ENCODE peak calls at places on chromosome 10, in four cellular contexts. V, S, H and P are unnamed samples.

GRCh38 chr10:56359837-56360236 is 1.2 kb downstream of the ZWINT start:
- DNase-seq in H (no peak), V (no peak), S (no peak), P (no peak)

GRCh38 chr10:6383099-6383812 is 180.5 kb downstream of the PFKFB3 start:
- DNase-seq in S (no peak), V (no peak), H (no peak), P (no peak)

GRCh38 chr10:57507788-57508187 is 759.9 kb downstream of the IPMK start:
- DNase-seq in H (no peak), V (no peak), S (no peak), P (no peak)

GRCh38 chr10:97140887-97141745 is 44.6 kb downstream of the SLIT1 start:
- DNase-seq in H (no peak), S (no peak), V (no peak), P (no peak)

GRCh38 chr10:131188494-131188893 is 123.0 kb downstream of the TCERG1L start:
- DNase-seq in H (no peak), S (no peak), V (no peak), P (no peak)

GRCh38 chr10:101961591-101962498 is 94.1 kb downstream of the ARMH3 start:
- DNase-seq in H (no peak), S (no peak), V (no peak), P (no peak)

GRCh38 chr10:131496351-131497052 is 185.0 kb upstream of the TCERG1L start:
- DNase-seq in H (no peak), S (no peak), V (no peak), P (no peak)

GRCh38 chr10:102595914-102596313 is 48.4 kb upstream of the TRIM8 start:
- DNase-seq in V (no peak), H (no peak), S (no peak), P (no peak)

GRCh38 chr10:75508239-75508813 is 76.9 kb downstream of the LRMDA start:
- DNase-seq in S (no peak), V (peak; percentile 10), H (no peak), P (no peak)

GRCh38 chr10:71773221-71773971 is at the start of gene VSIR:
- DNase-seq in S (peak; percentile 89), V (peak; percentile 82), H (peak; percentile 93), P (peak; percentile 97)

GRCh38 chr10:20855398-20856038 is 41.6 kb downstream of the NEBL start:
- DNase-seq in H (no peak), S (no peak), V (peak; percentile 36), P (no peak)

GRCh38 chr10:58275261-58275660 is 6.3 kb downstream of the CISD1 start:
- DNase-seq in V (no peak), H (no peak), S (no peak), P (no peak)

GRCh38 chr10:35470535-35470934 is 134.2 kb downstream of the CCNY start:
- DNase-seq in S (no peak), H (no peak), V (no peak), P (no peak)

GRCh38 chr10:2989292-2989947 is 77.9 kb upstream of the PFKP start:
- DNase-seq in H (no peak), V (no peak), S (no peak), P (no peak)

GRCh38 chr10:2990764-2991163 is 76.6 kb upstream of the PFKP start:
- DNase-seq in H (no peak), S (no peak), V (no peak), P (no peak)

GRCh38 chr10:2992401-2993198 is 74.7 kb upstream of the PFKP start:
- DNase-seq in V (no peak), S (no peak), H (no peak), P (no peak)

GRCh38 chr10:2994562-2994961 is 72.8 kb upstream of the PFKP start:
- DNase-seq in H (no peak), S (no peak), V (no peak), P (no peak)

DNA sequence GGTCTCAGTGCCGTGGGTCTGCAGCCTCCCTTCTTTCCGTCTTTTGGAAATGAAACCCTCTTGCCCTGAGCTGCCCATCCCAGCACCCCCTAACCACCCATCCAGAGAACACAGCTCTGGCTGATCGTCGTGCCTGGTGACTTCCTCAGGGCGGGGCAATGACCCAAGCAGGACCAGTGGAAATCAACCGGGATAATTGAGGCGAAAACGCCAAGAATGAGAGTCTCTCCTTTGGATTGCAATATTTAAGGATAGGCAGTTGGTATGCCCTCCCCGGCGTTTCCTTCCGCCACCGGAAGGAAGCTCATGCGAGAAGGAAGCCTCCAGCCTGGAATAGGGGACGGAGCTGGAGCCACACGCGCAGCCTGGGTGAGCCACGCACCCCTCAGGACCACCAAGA is 73.7 kb upstream of the PFKP start:
- DNase-seq in H (no peak), S (no peak), V (no peak), P (no peak)
- TF ChIP-seq CTCF in H (no peak), S (no peak), V (no peak), P (no peak)

GRCh38 chr10:68502846-68503245 is 24.5 kb downstream of the SLC25A16 start:
- DNase-seq in V (no peak), S (no peak), H (no peak), P (no peak)

GRCh38 chr10:68496072-68496471 is 24.3 kb upstream of the DNA2 start:
- DNase-seq in S (no peak), H (no peak), V (no peak), P (no peak)

GRCh38 chr10:68501691-68502090 is 25.6 kb downstream of the SLC25A16 start:
- DNase-seq in V (no peak), S (no peak), H (no peak), P (no peak)

GRCh38 chr10:68499544-68499943 is 27.8 kb upstream of the DNA2 start:
- DNase-seq in V (no peak), S (no peak), H (no peak), P (no peak)
- TF ChIP-seq CTCF in V (no peak), S (no peak), H (no peak), P (no peak)

DNA sequence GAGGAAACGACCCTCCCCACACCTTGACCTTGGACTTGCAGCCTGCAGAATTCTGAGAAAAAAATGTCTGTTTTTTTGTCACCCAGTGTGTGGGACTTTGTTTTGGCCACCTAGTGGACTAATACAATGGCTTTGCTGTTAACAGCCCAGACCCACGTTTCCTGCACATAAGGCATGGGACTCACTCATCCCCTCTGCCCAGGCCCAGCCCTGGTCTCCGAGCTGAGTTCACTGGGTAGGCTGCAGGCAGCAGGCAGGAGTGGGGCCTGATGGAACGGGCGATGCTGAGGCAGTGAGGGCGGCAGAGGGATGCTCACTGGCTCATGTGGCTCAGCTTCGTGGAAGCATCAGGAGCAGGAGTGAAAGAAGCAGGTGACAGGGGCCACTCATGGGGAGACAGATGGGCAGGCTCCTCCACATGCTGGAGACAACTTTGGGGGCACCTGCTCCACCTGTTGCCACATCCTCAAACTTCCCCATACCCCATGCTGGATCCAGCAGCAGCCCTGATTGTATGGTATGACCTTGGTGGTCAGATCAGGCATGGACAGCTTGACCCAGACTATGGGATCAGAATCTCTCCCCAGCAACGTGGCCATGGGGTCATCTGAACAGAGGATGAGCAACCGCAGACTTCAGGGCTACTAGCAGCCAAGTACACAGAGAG is 65.8 kb upstream of the ANTXRL start:
- DNase-seq in V (peak; percentile 18), H (peak; percentile 1), S (no peak), P (no peak)
- TF ChIP-seq CTCF in V (peak; percentile 27), H (no peak), S (no peak), P (no peak)

DNA sequence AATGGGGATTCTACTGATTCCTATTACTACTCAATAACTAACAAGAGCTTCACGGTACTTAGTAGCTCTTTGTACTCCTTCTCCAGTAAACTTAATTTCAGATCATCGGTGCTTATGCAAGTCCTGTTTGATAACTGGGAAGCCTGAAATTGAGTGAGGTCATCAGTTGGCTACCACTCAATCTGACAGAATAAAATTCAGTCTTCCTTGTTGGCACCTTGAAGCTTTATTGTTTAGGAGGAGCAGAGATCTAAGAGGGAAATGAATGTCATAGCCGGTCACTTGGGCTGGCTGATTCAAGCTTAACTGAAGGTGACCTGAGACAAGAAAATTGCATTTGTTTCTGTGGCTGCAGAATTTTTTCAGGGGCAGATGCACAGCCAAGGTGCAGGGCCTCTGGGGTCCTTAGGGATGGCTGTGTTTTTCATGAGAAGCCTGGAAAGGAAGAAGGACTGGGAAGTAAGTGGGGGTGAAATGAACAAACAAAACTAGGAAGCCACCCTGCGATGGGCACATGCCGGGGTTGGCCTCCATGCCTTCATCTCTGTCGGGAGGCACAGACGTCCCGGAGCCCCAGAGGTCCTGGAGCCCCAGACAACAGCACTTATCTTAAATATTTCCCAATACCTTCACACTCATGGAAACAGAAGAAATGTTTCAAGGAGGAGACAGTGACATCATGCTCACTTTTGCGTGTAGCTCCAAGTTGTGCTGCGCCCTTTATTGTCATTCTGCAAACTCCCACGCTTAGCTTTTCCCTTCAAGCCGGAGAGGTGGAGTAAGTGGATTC is 85.0 kb upstream of the KIF5B start:
- DNase-seq in H (no peak), V (peak; percentile 30), S (no peak), P (no peak)
- TF ChIP-seq CTCF in H (no peak), V (no peak), S (no peak), P (no peak)